ENCODE peak calls at places on chromosomes 12 and 14, in six cellular contexts. A is activated CD8-positive, alpha-beta memory T cell treated with anti-CD3 and anti-CD28 coated beads for 4 hours; I is cardiac fibroblast; D is adipocyte; S is lung microvascular endothelial cell; U is left kidney. B is an unnamed sample.

GRCh38 chr12:52207106-52207505 is 15.3 kb upstream of the KRT80 start:
- DNase-seq in I (no peak), S (no peak), A (no peak), U (no peak), D (no peak), B (no peak)

GRCh38 chr12:4202482-4202881 is 71.1 kb upstream of the CCND2 start:
- DNase-seq in U (no peak), S (no peak), D (no peak), A (no peak), I (no peak), B (no peak)

GRCh38 chr14:74611672-74612345 is at the start of gene LTBP2:
- DNase-seq in D (peak; percentile 72), S (peak; percentile 61), I (peak; percentile 71), U (peak; percentile 60), A (no peak), B (peak; percentile 84)

GRCh38 chr12:32603858-32604257 is 75.2 kb upstream of the DNM1L start:
- DNase-seq in D (peak; percentile 11), A (no peak), I (peak; percentile 84), S (no peak), U (no peak), B (no peak)

GRCh38 chr12:8033153-8034044 is 883 bp downstream of the FOXJ2 start:
- DNase-seq in D (peak; percentile 66), U (peak; percentile 89), A (no peak), I (peak; percentile 37), S (peak; percentile 54), B (peak; percentile 67)

GRCh38 chr12:93668919-93669418 is 8.2 kb upstream of the CRADD start:
- DNase-seq in A (no peak), S (no peak), U (no peak), D (no peak), I (no peak), B (no peak)

GRCh38 chr12:91937033-91937432 is 208.6 kb downstream of the BTG1 start:
- DNase-seq in U (no peak), I (no peak), D (no peak), A (no peak), S (no peak), B (no peak)

GRCh38 chr12:76144253-76144564 is 59.7 kb upstream of the NAP1L1 start:
- DNase-seq in I (peak; percentile 64), S (peak; percentile 61), A (no peak), D (peak; percentile 42), U (peak; percentile 55), B (peak; percentile 13)

GRCh38 chr14:68630081-68630571 is 162.7 kb downstream of the ZFP36L1 start:
- DNase-seq in U (peak; percentile 80), I (no peak), D (no peak), A (no peak), S (no peak), B (no peak)